ENCODE peak calls at places on chromosomes 2 and 18, in ten cellular contexts. One of them, this sample, is unnamed.

GRCh38 chr18:79983793-79984192 is 4.6 kb downstream of the TXNL4A start:
- DNase-seq in astrocyte of the spinal cord: no peak
- DNase-seq in adrenal gland: no peak
- DNase-seq in A549: no peak
- DNase-seq in mesothelial cell of epicardium: no peak
- DNase-seq in mammary epithelial cell: no peak
- DNase-seq in gastrocnemius medialis: no peak
- DNase-seq in glutamatergic neuron: no peak
- DNase-seq in fibroblast of lung: no peak
- DNase-seq in cardiac fibroblast: no peak
- DNase-seq in this sample: no peak

GRCh38 chr18:70293166-70293565 is 4.3 kb downstream of the SOCS6 start:
- DNase-seq in mesothelial cell of epicardium: no peak
- DNase-seq in mammary epithelial cell: no peak
- DNase-seq in astrocyte of the spinal cord: no peak
- DNase-seq in cardiac fibroblast: peak; percentile 12
- DNase-seq in adrenal gland: no peak
- DNase-seq in glutamatergic neuron: no peak
- DNase-seq in fibroblast of lung: no peak
- DNase-seq in gastrocnemius medialis: no peak
- DNase-seq in A549: no peak
- DNase-seq in this sample: peak; percentile 46

GRCh38 chr2:207792244-207792785 is 22.6 kb upstream of the FZD5 start:
- DNase-seq in gastrocnemius medialis: no peak
- DNase-seq in glutamatergic neuron: no peak
- DNase-seq in adrenal gland: peak; percentile 33
- DNase-seq in mesothelial cell of epicardium: no peak
- DNase-seq in A549: peak; percentile 88
- DNase-seq in fibroblast of lung: peak; percentile 39
- DNase-seq in mammary epithelial cell: peak; percentile 61
- DNase-seq in astrocyte of the spinal cord: peak; percentile 75
- DNase-seq in cardiac fibroblast: peak; percentile 80
- DNase-seq in this sample: peak; percentile 24

GRCh38 chr18:66523219-66523991 is 80.5 kb downstream of the CDH19 start:
- DNase-seq in cardiac fibroblast: no peak
- DNase-seq in fibroblast of lung: no peak
- DNase-seq in adrenal gland: no peak
- DNase-seq in gastrocnemius medialis: no peak
- DNase-seq in mesothelial cell of epicardium: no peak
- DNase-seq in A549: peak; percentile 59
- DNase-seq in glutamatergic neuron: no peak
- DNase-seq in mammary epithelial cell: no peak
- DNase-seq in astrocyte of the spinal cord: no peak
- DNase-seq in this sample: no peak

GRCh38 chr2:67876176-67876575 is 186.6 kb downstream of the C1D start:
- DNase-seq in A549: no peak
- DNase-seq in mammary epithelial cell: peak; percentile 27
- DNase-seq in fibroblast of lung: no peak
- DNase-seq in cardiac fibroblast: no peak
- DNase-seq in mesothelial cell of epicardium: no peak
- DNase-seq in astrocyte of the spinal cord: no peak
- DNase-seq in gastrocnemius medialis: no peak
- DNase-seq in glutamatergic neuron: no peak
- DNase-seq in adrenal gland: no peak
- DNase-seq in this sample: no peak

GRCh38 chr2:17083902-17084301 is 418.3 kb upstream of the CYRIA start:
- DNase-seq in A549: no peak
- DNase-seq in astrocyte of the spinal cord: peak; percentile 77
- DNase-seq in gastrocnemius medialis: no peak
- DNase-seq in cardiac fibroblast: peak; percentile 40
- DNase-seq in glutamatergic neuron: no peak
- DNase-seq in mammary epithelial cell: no peak
- DNase-seq in adrenal gland: no peak
- DNase-seq in fibroblast of lung: peak; percentile 66
- DNase-seq in mesothelial cell of epicardium: no peak
- DNase-seq in this sample: no peak

GRCh38 chr2:64699712-64700111 is 46.0 kb upstream of the SERTAD2 start:
- DNase-seq in cardiac fibroblast: peak; percentile 14
- DNase-seq in A549: peak; percentile 48
- DNase-seq in adrenal gland: no peak
- DNase-seq in astrocyte of the spinal cord: no peak
- DNase-seq in fibroblast of lung: no peak
- DNase-seq in mammary epithelial cell: no peak
- DNase-seq in mesothelial cell of epicardium: no peak
- DNase-seq in glutamatergic neuron: no peak
- DNase-seq in gastrocnemius medialis: no peak
- DNase-seq in this sample: peak; percentile 86

GRCh38 chr2:63661076-63661475 is 72.3 kb downstream of the MDH1 start:
- DNase-seq in adrenal gland: no peak
- DNase-seq in A549: no peak
- DNase-seq in fibroblast of lung: peak; percentile 50
- DNase-seq in gastrocnemius medialis: no peak
- DNase-seq in mammary epithelial cell: peak; percentile 67
- DNase-seq in glutamatergic neuron: no peak
- DNase-seq in astrocyte of the spinal cord: peak; percentile 83
- DNase-seq in mesothelial cell of epicardium: no peak
- DNase-seq in cardiac fibroblast: peak; percentile 93
- DNase-seq in this sample: no peak

GRCh38 chr2:222903234-222904220 is 42.7 kb downstream of the ACSL3 start:
- DNase-seq in cardiac fibroblast: peak; percentile 77
- DNase-seq in A549: peak; percentile 72
- DNase-seq in glutamatergic neuron: peak; percentile 23
- DNase-seq in mammary epithelial cell: peak; percentile 37
- DNase-seq in mesothelial cell of epicardium: no peak
- DNase-seq in astrocyte of the spinal cord: peak; percentile 69
- DNase-seq in fibroblast of lung: peak; percentile 81
- DNase-seq in adrenal gland: peak; percentile 51
- DNase-seq in gastrocnemius medialis: no peak
- DNase-seq in this sample: peak; percentile 69

GRCh38 chr18:72762505-72763122 is 105.2 kb downstream of the NETO1 start:
- DNase-seq in mesothelial cell of epicardium: no peak
- DNase-seq in adrenal gland: no peak
- DNase-seq in A549: peak; percentile 49
- DNase-seq in gastrocnemius medialis: no peak
- DNase-seq in fibroblast of lung: peak; percentile 76
- DNase-seq in mammary epithelial cell: peak; percentile 61
- DNase-seq in cardiac fibroblast: peak; percentile 81
- DNase-seq in glutamatergic neuron: no peak
- DNase-seq in astrocyte of the spinal cord: peak; percentile 81
- DNase-seq in this sample: peak; percentile 62

GRCh38 chr18:2348003-2348402 is 223.3 kb downstream of the METTL4 start:
- DNase-seq in A549: no peak
- DNase-seq in glutamatergic neuron: no peak
- DNase-seq in gastrocnemius medialis: no peak
- DNase-seq in adrenal gland: no peak
- DNase-seq in mesothelial cell of epicardium: no peak
- DNase-seq in mammary epithelial cell: no peak
- DNase-seq in cardiac fibroblast: no peak
- DNase-seq in astrocyte of the spinal cord: no peak
- DNase-seq in fibroblast of lung: no peak
- DNase-seq in this sample: no peak

GRCh38 chr2:73020306-73020656 is 51.2 kb downstream of the SFXN5 start:
- DNase-seq in glutamatergic neuron: no peak
- DNase-seq in gastrocnemius medialis: no peak
- DNase-seq in cardiac fibroblast: no peak
- DNase-seq in mesothelial cell of epicardium: peak; percentile 36
- DNase-seq in A549: no peak
- DNase-seq in adrenal gland: no peak
- DNase-seq in fibroblast of lung: no peak
- DNase-seq in mammary epithelial cell: no peak
- DNase-seq in astrocyte of the spinal cord: no peak
- DNase-seq in this sample: no peak

GRCh38 chr2:73022024-73022568 is 49.4 kb downstream of the SFXN5 start:
- DNase-seq in adrenal gland: no peak
- DNase-seq in gastrocnemius medialis: no peak
- DNase-seq in astrocyte of the spinal cord: no peak
- DNase-seq in mesothelial cell of epicardium: no peak
- DNase-seq in fibroblast of lung: no peak
- DNase-seq in A549: no peak
- DNase-seq in mammary epithelial cell: no peak
- DNase-seq in cardiac fibroblast: no peak
- DNase-seq in glutamatergic neuron: no peak
- DNase-seq in this sample: no peak

GRCh38 chr2:73021371-73022010 is 50.0 kb downstream of the SFXN5 start:
- DNase-seq in glutamatergic neuron: no peak
- DNase-seq in gastrocnemius medialis: no peak
- DNase-seq in A549: no peak
- DNase-seq in adrenal gland: no peak
- DNase-seq in mammary epithelial cell: no peak
- DNase-seq in mesothelial cell of epicardium: no peak
- DNase-seq in fibroblast of lung: no peak
- DNase-seq in astrocyte of the spinal cord: no peak
- DNase-seq in cardiac fibroblast: no peak
- DNase-seq in this sample: no peak

GRCh38 chr2:73020657-73021370 is 50.7 kb downstream of the SFXN5 start:
- DNase-seq in adrenal gland: peak; percentile 19
- DNase-seq in A549: peak; percentile 69
- DNase-seq in fibroblast of lung: peak; percentile 83
- DNase-seq in gastrocnemius medialis: no peak
- DNase-seq in glutamatergic neuron: no peak
- DNase-seq in astrocyte of the spinal cord: peak; percentile 79
- DNase-seq in mesothelial cell of epicardium: peak; percentile 31
- DNase-seq in cardiac fibroblast: peak; percentile 90
- DNase-seq in mammary epithelial cell: no peak
- DNase-seq in this sample: no peak

GRCh38 chr2:73018188-73018825 is 53.2 kb downstream of the SFXN5 start:
- DNase-seq in A549: no peak
- DNase-seq in adrenal gland: no peak
- DNase-seq in cardiac fibroblast: peak; percentile 11
- DNase-seq in mammary epithelial cell: no peak
- DNase-seq in astrocyte of the spinal cord: peak; percentile 6
- DNase-seq in glutamatergic neuron: no peak
- DNase-seq in mesothelial cell of epicardium: no peak
- DNase-seq in gastrocnemius medialis: no peak
- DNase-seq in fibroblast of lung: peak; percentile 44
- DNase-seq in this sample: no peak
- TF ChIP-seq CTCF in A549: no peak
- TF ChIP-seq CTCF in adrenal gland: no peak
- TF ChIP-seq CTCF in cardiac fibroblast: no peak
- TF ChIP-seq CTCF in mammary epithelial cell: no peak
- TF ChIP-seq CTCF in astrocyte of the spinal cord: no peak
- TF ChIP-seq CTCF in glutamatergic neuron: no peak
- TF ChIP-seq CTCF in mesothelial cell of epicardium: no peak
- TF ChIP-seq CTCF in gastrocnemius medialis: no peak
- TF ChIP-seq CTCF in fibroblast of lung: no peak
- TF ChIP-seq CTCF in this sample: no peak

DNA sequence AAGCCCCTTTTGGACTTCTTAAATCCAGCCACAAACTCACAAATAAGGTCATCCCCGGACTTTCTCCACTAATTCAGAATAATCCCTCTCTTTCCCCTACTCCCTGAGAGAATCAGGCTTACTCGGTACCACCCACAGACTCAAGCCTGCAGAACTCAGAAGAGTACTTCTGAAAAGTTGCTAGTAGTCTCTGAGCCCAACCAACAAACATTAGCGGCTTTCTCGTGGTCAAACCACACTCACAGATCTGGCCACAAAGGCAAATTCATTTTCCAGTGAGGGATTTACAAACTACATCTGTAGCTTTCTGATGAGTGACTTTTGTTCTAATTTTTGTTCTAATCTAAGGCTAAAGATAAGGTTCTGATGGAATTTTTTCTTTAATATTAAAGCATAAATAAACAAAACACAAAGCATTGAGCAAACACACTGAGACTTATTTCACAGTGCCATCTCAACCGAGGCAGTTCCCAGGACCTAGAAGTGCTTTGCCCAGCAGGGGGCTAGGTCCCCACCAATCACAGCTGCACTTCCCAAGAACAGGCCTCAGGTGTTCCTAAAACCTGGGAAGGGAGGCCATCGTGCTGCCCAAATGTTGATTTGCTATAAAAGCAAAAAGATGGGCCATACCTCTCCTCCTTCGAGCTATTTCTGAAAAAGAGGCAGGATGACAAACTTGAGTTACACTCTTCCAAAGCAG is 110.7 kb downstream of the COLEC12 start:
- DNase-seq in astrocyte of the spinal cord: peak; percentile 74
- DNase-seq in cardiac fibroblast: no peak
- DNase-seq in gastrocnemius medialis: no peak
- DNase-seq in fibroblast of lung: peak; percentile 35
- DNase-seq in A549: no peak
- DNase-seq in mammary epithelial cell: no peak
- DNase-seq in adrenal gland: no peak
- DNase-seq in mesothelial cell of epicardium: no peak
- DNase-seq in glutamatergic neuron: no peak
- DNase-seq in this sample: peak; percentile 40
- TF ChIP-seq CTCF in astrocyte of the spinal cord: peak; percentile 23
- TF ChIP-seq CTCF in cardiac fibroblast: no peak
- TF ChIP-seq CTCF in gastrocnemius medialis: no peak
- TF ChIP-seq CTCF in fibroblast of lung: peak; percentile 36
- TF ChIP-seq CTCF in A549: no peak
- TF ChIP-seq CTCF in mammary epithelial cell: no peak
- TF ChIP-seq CTCF in adrenal gland: no peak
- TF ChIP-seq CTCF in mesothelial cell of epicardium: no peak
- TF ChIP-seq CTCF in glutamatergic neuron: no peak
- TF ChIP-seq CTCF in this sample: no peak

DNA sequence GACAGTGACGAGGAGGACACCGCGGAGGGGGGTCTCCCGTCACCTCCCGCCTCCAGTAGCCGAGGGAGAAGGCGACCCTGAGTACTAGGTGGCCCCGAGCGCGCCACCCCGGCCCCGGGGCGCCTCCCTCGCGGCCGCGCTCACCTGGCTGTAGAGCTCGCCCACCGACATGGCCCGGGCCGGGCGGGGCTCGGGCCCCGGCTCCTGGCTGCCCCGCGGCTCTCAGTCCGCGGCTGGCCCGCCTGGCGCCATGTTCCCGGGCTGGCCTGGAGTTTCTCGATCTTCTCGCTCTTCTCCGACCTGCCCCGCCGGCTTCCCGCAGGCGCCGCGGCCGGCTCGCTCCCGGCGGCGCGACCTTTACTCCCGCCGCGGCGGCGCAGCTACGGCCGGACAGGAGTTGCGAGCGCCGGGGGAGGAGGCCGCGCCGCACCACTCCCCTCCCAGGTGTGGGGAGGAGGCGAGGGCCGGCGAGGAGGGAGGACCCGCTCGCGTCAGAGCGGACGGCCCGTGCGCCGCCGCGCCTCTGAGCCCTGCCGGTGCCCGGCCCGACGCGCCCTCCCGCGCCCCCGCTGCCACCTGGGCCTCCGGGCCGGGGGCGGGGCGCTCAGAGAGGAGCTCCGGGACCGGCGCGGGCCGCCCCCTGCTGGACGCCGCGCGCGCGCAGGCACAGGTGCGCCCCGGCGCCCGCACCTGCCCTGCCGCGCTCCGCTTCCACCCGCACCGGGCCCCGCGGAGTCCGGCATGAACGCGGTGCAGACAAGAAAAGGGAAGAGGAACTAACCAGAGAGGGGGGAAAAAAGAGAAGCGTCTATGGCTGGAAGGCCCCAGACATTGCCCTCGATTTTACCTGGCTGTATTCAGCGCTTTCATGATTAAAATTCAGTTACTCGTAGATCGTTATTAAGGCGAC is at the start of gene MYO5B:
- DNase-seq in cardiac fibroblast: no peak
- DNase-seq in mammary epithelial cell: peak; percentile 89
- DNase-seq in astrocyte of the spinal cord: no peak
- DNase-seq in mesothelial cell of epicardium: peak; percentile 75
- DNase-seq in fibroblast of lung: no peak
- DNase-seq in glutamatergic neuron: peak; percentile 55
- DNase-seq in adrenal gland: peak; percentile 34
- DNase-seq in A549: peak; percentile 7
- DNase-seq in gastrocnemius medialis: no peak
- DNase-seq in this sample: peak; percentile 57
- TF ChIP-seq CTCF in cardiac fibroblast: no peak
- TF ChIP-seq CTCF in mammary epithelial cell: peak; percentile 30
- TF ChIP-seq CTCF in astrocyte of the spinal cord: no peak
- TF ChIP-seq CTCF in mesothelial cell of epicardium: peak; percentile 25
- TF ChIP-seq CTCF in fibroblast of lung: no peak
- TF ChIP-seq CTCF in glutamatergic neuron: peak; percentile 37
- TF ChIP-seq CTCF in adrenal gland: no peak
- TF ChIP-seq CTCF in A549: peak; percentile 63
- TF ChIP-seq CTCF in gastrocnemius medialis: peak; percentile 46
- TF ChIP-seq CTCF in this sample: peak; percentile 63

GRCh38 chr2:227106845-227107759 is 56.9 kb downstream of the COL4A4 start:
- DNase-seq in gastrocnemius medialis: no peak
- DNase-seq in astrocyte of the spinal cord: peak; percentile 68
- DNase-seq in adrenal gland: peak; percentile 48
- DNase-seq in A549: peak; percentile 73
- DNase-seq in glutamatergic neuron: peak; percentile 66
- DNase-seq in cardiac fibroblast: peak; percentile 81
- DNase-seq in fibroblast of lung: peak; percentile 83
- DNase-seq in mammary epithelial cell: peak; percentile 30
- DNase-seq in mesothelial cell of epicardium: peak; percentile 70
- DNase-seq in this sample: peak; percentile 52
- TF ChIP-seq CTCF in gastrocnemius medialis: no peak
- TF ChIP-seq CTCF in astrocyte of the spinal cord: peak; percentile 89
- TF ChIP-seq CTCF in adrenal gland: peak; percentile 65
- TF ChIP-seq CTCF in A549: peak; percentile 89
- TF ChIP-seq CTCF in glutamatergic neuron: peak; percentile 43
- TF ChIP-seq CTCF in cardiac fibroblast: peak; percentile 85
- TF ChIP-seq CTCF in fibroblast of lung: peak; percentile 95
- TF ChIP-seq CTCF in mammary epithelial cell: peak; percentile 73
- TF ChIP-seq CTCF in mesothelial cell of epicardium: no peak
- TF ChIP-seq CTCF in this sample: peak; percentile 74

This sample was measured in GM12865.